ENCODE peak calls at places on chromosomes 4 and X, in four cellular contexts. D, A, K and P are unnamed samples.

GRCh38 chr4:166315721-166316467 is 442.9 kb downstream of the TLL1 start:
- DNase-seq in D (no peak), K (no peak), A (no peak), P (no peak)

GRCh38 chr4:52057196-52057595 is 6.1 kb downstream of the SPATA18 start:
- DNase-seq in A (no peak), K (no peak), D (no peak), P (no peak)

GRCh38 chrX:19857131-19857530 is 30.3 kb downstream of the SH3KBP1 start:
- DNase-seq in K (no peak), A (no peak), D (no peak), P (no peak)

GRCh38 chrX:39813631-39814246 is 284.0 kb downstream of the BCOR start:
- DNase-seq in D (peak; percentile 76), A (peak; percentile 78), K (no peak), P (no peak)

GRCh38 chrX:67652581-67652980 is 108.8 kb downstream of the AR start:
- DNase-seq in K (no peak), A (no peak), D (no peak), P (no peak)

GRCh38 chr4:62644372-62644771 is 1444.2 kb downstream of the ADGRL3 start:
- DNase-seq in K (no peak), A (no peak), D (peak; percentile 7), P (no peak)

GRCh38 chrX:68934922-68935321 is 106.1 kb downstream of the EFNB1 start:
- DNase-seq in A (no peak), K (no peak), D (no peak), P (no peak)

GRCh38 chr4:94635172-94635571 is 122.6 kb upstream of the BMPR1B start:
- DNase-seq in K (no peak), D (peak; percentile 41), A (no peak), P (no peak)

GRCh38 chrX:13087322-13088154 is 43.1 kb upstream of the FAM9C start:
- DNase-seq in A (no peak), K (no peak), D (peak; percentile 75), P (no peak)

GRCh38 chr4:72283357-72283756 is 251.6 kb downstream of the NPFFR2 start:
- DNase-seq in A (no peak), D (no peak), K (no peak), P (no peak)

GRCh38 chr4:146661368-146661767 is 22.7 kb downstream of the POU4F2 start:
- DNase-seq in A (no peak), D (no peak), K (no peak), P (no peak)

GRCh38 chr4:1576200-1576960 is 107.7 kb downstream of the FAM53A start:
- DNase-seq in A (peak; percentile 1), D (no peak), K (no peak), P (no peak)

GRCh38 chr4:74451214-74451661 is 6.3 kb downstream of the AREG start:
- DNase-seq in K (no peak), A (no peak), D (peak; percentile 70), P (no peak)

GRCh38 chrX:43804021-43804420 is 78.2 kb downstream of the MAOB start:
- DNase-seq in A (no peak), D (no peak), K (no peak), P (no peak)

GRCh38 chrX:107676559-107677378 is 48.5 kb downstream of the PRPS1 start:
- DNase-seq in K (peak; percentile 58), D (peak; percentile 88), A (peak; percentile 90), P (peak; percentile 78)

GRCh38 chrX:72045552-72046277 is 86.0 kb downstream of the RTL5 start:
- DNase-seq in A (no peak), D (peak; percentile 65), K (no peak), P (no peak)

GRCh38 chrX:78800694-78801093 is 53.2 kb downstream of the LPAR4 start:
- DNase-seq in D (no peak), K (no peak), A (no peak), P (no peak)

GRCh38 chrX:131704136-131704695 is 160.3 kb downstream of the OR13H1 start:
- DNase-seq in A (peak; percentile 92), D (peak; percentile 63), K (peak; percentile 69), P (no peak)
- TF ChIP-seq CTCF in A (no peak), D (no peak), K (peak; percentile 75), P (no peak)

GRCh38 chrX:2500091-2500680 is 590 bp downstream of the DHRSX start:
- DNase-seq in A (peak; percentile 49), D (peak; percentile 66), K (no peak), P (no peak)

GRCh38 chrX:2500681-2501151 is at the start of the genes DHRSX and ZBED1:
- DNase-seq in D (peak; percentile 26), K (no peak), A (peak; percentile 51), P (no peak)

GRCh38 chrX:2502120-2502667 is 1.4 kb upstream of the DHRSX start:
- DNase-seq in D (no peak), K (no peak), A (no peak), P (no peak)

GRCh38 chrX:2502668-2503519 is 2.1 kb upstream of the DHRSX start:
- DNase-seq in K (no peak), D (no peak), A (no peak), P (no peak)

DNA sequence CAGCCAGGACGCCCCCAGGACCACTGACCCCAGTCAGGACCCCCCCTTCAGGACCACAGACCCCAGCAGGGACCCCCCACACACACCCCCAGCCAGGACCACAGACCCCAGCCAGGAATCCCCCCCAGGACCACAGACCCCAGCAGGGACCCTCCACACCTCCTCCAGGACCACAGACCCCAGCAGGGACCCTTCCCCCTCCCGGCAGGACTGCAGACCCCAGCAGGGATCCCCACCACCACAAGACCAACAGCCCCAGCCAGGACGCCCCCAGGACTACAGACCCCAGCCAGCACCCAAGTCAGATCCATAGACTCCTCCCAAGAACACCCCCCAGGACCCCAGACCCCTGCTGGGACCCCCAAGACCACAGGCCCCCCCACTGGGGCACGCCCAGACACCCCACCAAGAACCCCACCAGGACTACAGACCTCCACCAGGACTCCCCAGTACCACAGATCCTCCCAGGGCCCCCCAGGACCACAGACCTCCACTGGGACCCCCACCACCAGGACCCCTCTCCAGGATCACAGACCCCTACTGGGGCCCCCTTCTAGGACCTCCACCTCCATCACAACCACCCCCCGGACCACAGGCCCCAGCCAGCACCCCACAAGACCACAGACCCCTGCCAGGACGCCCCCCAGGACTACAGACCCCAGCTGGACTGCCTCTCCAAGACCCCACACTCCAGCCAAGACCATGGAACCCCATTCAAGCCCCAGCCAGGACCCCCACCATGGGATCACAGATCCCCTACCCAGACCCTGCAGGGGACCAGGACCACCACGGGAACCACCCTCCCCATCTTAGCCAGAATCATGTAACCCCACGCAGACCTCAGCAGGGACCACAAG is 698 bp upstream of the DHRSX start:
- DNase-seq in D (no peak), A (no peak), K (no peak), P (no peak)
- H3K4me3 ChIP-seq in D (peak overlapping the region; percentile 89), A (peak overlapping the region; percentile 88), K (peak overlapping the region; percentile 88), P (peak overlapping the region; percentile 66)

GRCh38 chrX:42495139-42495538 is 282.8 kb downstream of the PPP1R2C start:
- DNase-seq in A (no peak), K (no peak), D (no peak), P (no peak)
- TF ChIP-seq CTCF in A (no peak), K (no peak), D (no peak), P (no peak)

DNA sequence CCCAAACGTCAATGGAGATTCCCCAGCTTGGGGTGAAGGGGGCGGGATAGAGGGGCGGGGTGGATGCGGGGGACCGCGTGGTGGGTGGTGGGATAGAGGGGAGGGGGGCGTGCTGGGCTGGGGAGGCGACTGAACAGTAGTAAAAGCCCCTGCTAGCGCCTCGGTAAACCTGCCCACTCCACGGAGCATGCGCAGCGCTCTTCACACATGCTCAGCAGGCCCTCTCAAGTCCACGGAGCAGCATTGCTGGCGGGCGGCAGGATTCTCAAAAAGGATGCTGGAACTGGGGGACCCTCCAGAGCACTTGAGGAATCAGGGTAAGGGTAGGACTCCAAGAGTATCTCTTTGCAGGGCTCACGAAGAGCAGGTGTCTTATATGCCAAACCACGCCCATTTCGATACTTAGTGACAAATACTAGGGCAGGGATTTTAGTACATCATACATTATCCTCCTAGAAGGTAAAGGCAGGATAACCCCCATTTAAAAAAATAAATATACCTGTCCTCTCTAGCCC is 378 bp upstream of the RPS6KA6 start:
- DNase-seq in D (peak; percentile 60), A (peak; percentile 42), K (no peak), P (peak; percentile 11)
- H3K4me3 ChIP-seq in D (peak overlapping the region; percentile 70), A (peak overlapping the region; percentile 44), K (peak overlapping the region; percentile 49), P (peak overlapping the region; percentile 52)

GRCh38 chrX:153493085-153493484 is 1.7 kb upstream of the BGN start:
- DNase-seq in K (no peak), D (no peak), A (no peak), P (no peak)

GRCh38 chrX:153495362-153495751 is 577 bp downstream of the BGN start:
- DNase-seq in K (no peak), A (peak; percentile 51), D (peak; percentile 39), P (no peak)

GRCh38 chrX:153494061-153494460 is 719 bp upstream of the BGN start:
- DNase-seq in A (no peak), K (no peak), D (peak; percentile 26), P (no peak)

GRCh38 chrX:153495903-153496629 is 1.3 kb downstream of the BGN start:
- DNase-seq in K (no peak), A (no peak), D (no peak), P (no peak)

DNA sequence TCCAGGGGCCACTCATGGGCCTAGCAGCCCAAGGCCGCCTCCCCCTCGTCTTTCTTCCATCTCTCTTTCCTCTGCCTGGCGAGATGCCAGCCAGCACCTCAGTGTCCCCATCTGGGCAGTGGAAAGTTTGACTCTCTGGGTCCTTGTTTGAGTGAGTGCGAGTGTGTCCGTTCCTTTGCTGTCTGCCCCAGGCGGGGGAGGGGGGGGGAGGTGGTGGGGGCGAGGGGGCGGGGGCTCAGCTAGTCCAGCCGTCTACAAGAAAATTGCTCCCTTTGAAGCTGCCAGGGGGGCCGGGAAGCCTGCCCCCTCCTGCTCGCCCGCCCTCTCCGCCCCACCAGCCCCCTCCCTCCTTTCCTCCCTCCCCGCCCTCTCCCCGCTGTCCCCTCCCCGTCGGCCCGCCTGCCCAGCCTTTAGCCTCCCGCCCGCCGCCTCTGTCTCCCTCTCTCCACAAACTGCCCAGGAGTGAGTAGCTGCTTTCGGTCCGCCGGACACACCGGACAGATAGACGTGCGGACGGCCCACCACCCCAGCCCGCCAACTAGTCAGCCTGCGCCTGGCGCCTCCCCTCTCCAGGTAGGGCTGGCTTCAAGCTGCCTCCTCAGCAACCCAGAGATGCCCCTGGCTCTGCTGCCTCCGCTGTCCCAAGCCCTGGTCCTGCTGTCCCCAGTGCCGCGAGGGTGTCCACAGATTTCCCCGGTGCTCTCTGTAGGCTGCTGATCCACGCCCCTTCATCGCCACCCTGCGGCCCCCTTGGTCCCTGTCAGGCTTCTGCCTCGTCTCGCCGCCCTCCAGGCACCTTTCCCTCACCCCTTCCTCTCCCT is at the start of gene BGN:
- DNase-seq in K (no peak), A (peak; percentile 62), D (peak; percentile 78), P (no peak)
- TF ChIP-seq CTCF in K (peak; percentile 45), A (peak; percentile 47), D (peak; percentile 43), P (peak; percentile 27)